ENCODE peak calls at places on chromosomes 1 and 21, in nine cellular contexts. One of them, this sample, is unnamed.

GRCh38 chr1:179369751-179370341 is 4.1 kb downstream of the AXDND1 start:
- DNase-seq in stimulated activated CD4-positive, alpha-beta T cell treated with anti-CD3 and anti-CD28 coated beads, Interleukin-2, amount 100 ng/mL, for 48 hours: peak
- DNase-seq in BJ: no peak
- DNase-seq in stimulated activated CD8-positive, alpha-beta memory T cell treated with anti-CD3 and anti-CD28 coated beads, Interleukin-4, amount 100 ng/mL, for 4 hours: no peak
- DNase-seq in amniotic stem cell: peak
- DNase-seq in Caco-2: peak
- DNase-seq in T-helper 9 cell: no peak
- DNase-seq in HTR-8/SVneo: peak
- DNase-seq in HL-60: peak
- DNase-seq in this sample: peak

GRCh38 chr1:155379877-155380192 is 59.1 kb downstream of the RUSC1 start:
- DNase-seq in BJ: no peak
- DNase-seq in stimulated activated CD8-positive, alpha-beta memory T cell treated with anti-CD3 and anti-CD28 coated beads, Interleukin-4, amount 100 ng/mL, for 4 hours: no peak
- DNase-seq in HL-60: no peak
- DNase-seq in amniotic stem cell: no peak
- DNase-seq in HTR-8/SVneo: no peak
- DNase-seq in Caco-2: no peak
- DNase-seq in T-helper 9 cell: no peak
- DNase-seq in stimulated activated CD4-positive, alpha-beta T cell treated with anti-CD3 and anti-CD28 coated beads, Interleukin-2, amount 100 ng/mL, for 48 hours: no peak
- DNase-seq in this sample: no peak

GRCh38 chr1:231318568-231318967 is 19.1 kb downstream of the EXOC8 start:
- DNase-seq in HL-60: no peak
- DNase-seq in HTR-8/SVneo: no peak
- DNase-seq in Caco-2: no peak
- DNase-seq in amniotic stem cell: no peak
- DNase-seq in BJ: no peak
- DNase-seq in stimulated activated CD4-positive, alpha-beta T cell treated with anti-CD3 and anti-CD28 coated beads, Interleukin-2, amount 100 ng/mL, for 48 hours: no peak
- DNase-seq in stimulated activated CD8-positive, alpha-beta memory T cell treated with anti-CD3 and anti-CD28 coated beads, Interleukin-4, amount 100 ng/mL, for 4 hours: no peak
- DNase-seq in T-helper 9 cell: no peak
- DNase-seq in this sample: no peak

GRCh38 chr1:93699676-93700168 is 18.1 kb upstream of the BCAR3 start:
- DNase-seq in BJ: no peak
- DNase-seq in HL-60: no peak
- DNase-seq in HTR-8/SVneo: no peak
- DNase-seq in T-helper 9 cell: no peak
- DNase-seq in Caco-2: no peak
- DNase-seq in stimulated activated CD8-positive, alpha-beta memory T cell treated with anti-CD3 and anti-CD28 coated beads, Interleukin-4, amount 100 ng/mL, for 4 hours: no peak
- DNase-seq in amniotic stem cell: no peak
- DNase-seq in stimulated activated CD4-positive, alpha-beta T cell treated with anti-CD3 and anti-CD28 coated beads, Interleukin-2, amount 100 ng/mL, for 48 hours: no peak
- DNase-seq in this sample: no peak

GRCh38 chr1:173280899-173281660 is 73.9 kb upstream of the TNFSF4 start:
- DNase-seq in BJ: no peak
- DNase-seq in stimulated activated CD4-positive, alpha-beta T cell treated with anti-CD3 and anti-CD28 coated beads, Interleukin-2, amount 100 ng/mL, for 48 hours: no peak
- DNase-seq in HTR-8/SVneo: no peak
- DNase-seq in amniotic stem cell: no peak
- DNase-seq in stimulated activated CD8-positive, alpha-beta memory T cell treated with anti-CD3 and anti-CD28 coated beads, Interleukin-4, amount 100 ng/mL, for 4 hours: no peak
- DNase-seq in Caco-2: no peak
- DNase-seq in HL-60: no peak
- DNase-seq in T-helper 9 cell: no peak
- DNase-seq in this sample: peak

GRCh38 chr1:119865607-119866006 is 30.7 kb downstream of the ADAM30 start:
- DNase-seq in Caco-2: no peak
- DNase-seq in T-helper 9 cell: no peak
- DNase-seq in BJ: peak
- DNase-seq in HTR-8/SVneo: no peak
- DNase-seq in HL-60: no peak
- DNase-seq in amniotic stem cell: no peak
- DNase-seq in stimulated activated CD8-positive, alpha-beta memory T cell treated with anti-CD3 and anti-CD28 coated beads, Interleukin-4, amount 100 ng/mL, for 4 hours: no peak
- DNase-seq in stimulated activated CD4-positive, alpha-beta T cell treated with anti-CD3 and anti-CD28 coated beads, Interleukin-2, amount 100 ng/mL, for 48 hours: no peak
- DNase-seq in this sample: no peak

GRCh38 chr1:111990026-111990877 is 784 bp upstream of the KCND3 start:
- DNase-seq in T-helper 9 cell: no peak
- DNase-seq in BJ: no peak
- DNase-seq in Caco-2: peak
- DNase-seq in amniotic stem cell: no peak
- DNase-seq in stimulated activated CD8-positive, alpha-beta memory T cell treated with anti-CD3 and anti-CD28 coated beads, Interleukin-4, amount 100 ng/mL, for 4 hours: no peak
- DNase-seq in stimulated activated CD4-positive, alpha-beta T cell treated with anti-CD3 and anti-CD28 coated beads, Interleukin-2, amount 100 ng/mL, for 48 hours: no peak
- DNase-seq in HTR-8/SVneo: no peak
- DNase-seq in HL-60: peak
- DNase-seq in this sample: no peak

GRCh38 chr1:237901284-237901870 is 10.7 kb upstream of the ZP4 start:
- DNase-seq in amniotic stem cell: no peak
- DNase-seq in HTR-8/SVneo: peak
- DNase-seq in T-helper 9 cell: no peak
- DNase-seq in HL-60: peak
- DNase-seq in stimulated activated CD4-positive, alpha-beta T cell treated with anti-CD3 and anti-CD28 coated beads, Interleukin-2, amount 100 ng/mL, for 48 hours: no peak
- DNase-seq in Caco-2: peak
- DNase-seq in BJ: no peak
- DNase-seq in stimulated activated CD8-positive, alpha-beta memory T cell treated with anti-CD3 and anti-CD28 coated beads, Interleukin-4, amount 100 ng/mL, for 4 hours: no peak
- DNase-seq in this sample: no peak

GRCh38 chr21:44930543-44930981 is 9.3 kb upstream of the SLX9 start:
- DNase-seq in HL-60: no peak
- DNase-seq in amniotic stem cell: no peak
- DNase-seq in stimulated activated CD4-positive, alpha-beta T cell treated with anti-CD3 and anti-CD28 coated beads, Interleukin-2, amount 100 ng/mL, for 48 hours: no peak
- DNase-seq in Caco-2: no peak
- DNase-seq in HTR-8/SVneo: no peak
- DNase-seq in T-helper 9 cell: peak
- DNase-seq in stimulated activated CD8-positive, alpha-beta memory T cell treated with anti-CD3 and anti-CD28 coated beads, Interleukin-4, amount 100 ng/mL, for 4 hours: peak
- DNase-seq in BJ: no peak
- DNase-seq in this sample: no peak

GRCh38 chr1:5507340-5507739 is 484.9 kb downstream of the NPHP4 start:
- DNase-seq in amniotic stem cell: no peak
- DNase-seq in stimulated activated CD4-positive, alpha-beta T cell treated with anti-CD3 and anti-CD28 coated beads, Interleukin-2, amount 100 ng/mL, for 48 hours: no peak
- DNase-seq in HTR-8/SVneo: no peak
- DNase-seq in T-helper 9 cell: no peak
- DNase-seq in BJ: no peak
- DNase-seq in HL-60: no peak
- DNase-seq in stimulated activated CD8-positive, alpha-beta memory T cell treated with anti-CD3 and anti-CD28 coated beads, Interleukin-4, amount 100 ng/mL, for 4 hours: no peak
- DNase-seq in Caco-2: no peak
- DNase-seq in this sample: no peak

GRCh38 chr1:42184616-42185015 is 20.1 kb upstream of the GUCA2A start:
- DNase-seq in HTR-8/SVneo: no peak
- DNase-seq in stimulated activated CD8-positive, alpha-beta memory T cell treated with anti-CD3 and anti-CD28 coated beads, Interleukin-4, amount 100 ng/mL, for 4 hours: no peak
- DNase-seq in amniotic stem cell: no peak
- DNase-seq in T-helper 9 cell: no peak
- DNase-seq in HL-60: no peak
- DNase-seq in Caco-2: no peak
- DNase-seq in BJ: no peak
- DNase-seq in stimulated activated CD4-positive, alpha-beta T cell treated with anti-CD3 and anti-CD28 coated beads, Interleukin-2, amount 100 ng/mL, for 48 hours: no peak
- DNase-seq in this sample: no peak

GRCh38 chr21:46191686-46192575 is 7.7 kb upstream of the SPATC1L start:
- DNase-seq in T-helper 9 cell: no peak
- DNase-seq in HL-60: no peak
- DNase-seq in amniotic stem cell: no peak
- DNase-seq in Caco-2: no peak
- DNase-seq in BJ: no peak
- DNase-seq in stimulated activated CD4-positive, alpha-beta T cell treated with anti-CD3 and anti-CD28 coated beads, Interleukin-2, amount 100 ng/mL, for 48 hours: no peak
- DNase-seq in HTR-8/SVneo: no peak
- DNase-seq in stimulated activated CD8-positive, alpha-beta memory T cell treated with anti-CD3 and anti-CD28 coated beads, Interleukin-4, amount 100 ng/mL, for 4 hours: no peak
- DNase-seq in this sample: no peak

GRCh38 chr1:111468717-111469100 is 5.1 kb upstream of the C1orf162 start:
- DNase-seq in BJ: no peak
- DNase-seq in stimulated activated CD4-positive, alpha-beta T cell treated with anti-CD3 and anti-CD28 coated beads, Interleukin-2, amount 100 ng/mL, for 48 hours: no peak
- DNase-seq in Caco-2: no peak
- DNase-seq in HTR-8/SVneo: no peak
- DNase-seq in HL-60: no peak
- DNase-seq in stimulated activated CD8-positive, alpha-beta memory T cell treated with anti-CD3 and anti-CD28 coated beads, Interleukin-4, amount 100 ng/mL, for 4 hours: no peak
- DNase-seq in T-helper 9 cell: no peak
- DNase-seq in amniotic stem cell: no peak
- DNase-seq in this sample: no peak

GRCh38 chr1:20248954-20249612 is 41.6 kb upstream of the VWA5B1 start:
- DNase-seq in HL-60: no peak
- DNase-seq in stimulated activated CD8-positive, alpha-beta memory T cell treated with anti-CD3 and anti-CD28 coated beads, Interleukin-4, amount 100 ng/mL, for 4 hours: no peak
- DNase-seq in BJ: no peak
- DNase-seq in stimulated activated CD4-positive, alpha-beta T cell treated with anti-CD3 and anti-CD28 coated beads, Interleukin-2, amount 100 ng/mL, for 48 hours: peak
- DNase-seq in Caco-2: no peak
- DNase-seq in amniotic stem cell: no peak
- DNase-seq in HTR-8/SVneo: no peak
- DNase-seq in T-helper 9 cell: no peak
- DNase-seq in this sample: no peak

GRCh38 chr1:28512058-28512611 is 6.3 kb downstream of the RCC1 start:
- DNase-seq in Caco-2: no peak
- DNase-seq in BJ: no peak
- DNase-seq in stimulated activated CD8-positive, alpha-beta memory T cell treated with anti-CD3 and anti-CD28 coated beads, Interleukin-4, amount 100 ng/mL, for 4 hours: no peak
- DNase-seq in HL-60: no peak
- DNase-seq in T-helper 9 cell: no peak
- DNase-seq in stimulated activated CD4-positive, alpha-beta T cell treated with anti-CD3 and anti-CD28 coated beads, Interleukin-2, amount 100 ng/mL, for 48 hours: no peak
- DNase-seq in amniotic stem cell: no peak
- DNase-seq in HTR-8/SVneo: no peak
- DNase-seq in this sample: no peak

GRCh38 chr1:1574721-1575537 is at the start of gene SSU72:
- DNase-seq in BJ: peak
- DNase-seq in Caco-2: peak
- DNase-seq in T-helper 9 cell: peak
- DNase-seq in stimulated activated CD4-positive, alpha-beta T cell treated with anti-CD3 and anti-CD28 coated beads, Interleukin-2, amount 100 ng/mL, for 48 hours: peak
- DNase-seq in HL-60: peak
- DNase-seq in amniotic stem cell: peak
- DNase-seq in HTR-8/SVneo: peak
- DNase-seq in stimulated activated CD8-positive, alpha-beta memory T cell treated with anti-CD3 and anti-CD28 coated beads, Interleukin-4, amount 100 ng/mL, for 4 hours: peak
- DNase-seq in this sample: peak

GRCh38 chr21:29238052-29238966 is 60.4 kb upstream of the BACH1 start:
- DNase-seq in T-helper 9 cell: no peak
- DNase-seq in stimulated activated CD8-positive, alpha-beta memory T cell treated with anti-CD3 and anti-CD28 coated beads, Interleukin-4, amount 100 ng/mL, for 4 hours: no peak
- DNase-seq in HTR-8/SVneo: no peak
- DNase-seq in HL-60: no peak
- DNase-seq in BJ: no peak
- DNase-seq in stimulated activated CD4-positive, alpha-beta T cell treated with anti-CD3 and anti-CD28 coated beads, Interleukin-2, amount 100 ng/mL, for 48 hours: no peak
- DNase-seq in Caco-2: no peak
- DNase-seq in amniotic stem cell: no peak
- DNase-seq in this sample: no peak